ENCODE peak calls at places on chromosomes 5 and 9, in six cellular contexts. S is SK-N-SH, P is HepG2, Y is H1, I is HCT116, O is GM12878. D is an unnamed sample.

GRCh38 chr5:40619406-40619805 is 60.3 kb upstream of the PTGER4 start:
- DNase-seq in Y (no peak), S (no peak), O (no peak), P (no peak), I (no peak), D (no peak)

GRCh38 chr9:96116275-96117051 is 185.5 kb downstream of the HSD17B3 start:
- DNase-seq in Y (no peak), O (no peak), S (peak), P (peak), I (no peak), D (no peak)

GRCh38 chr5:5341531-5342292 is 80.8 kb upstream of the ICE1 start:
- DNase-seq in I (no peak), Y (no peak), O (no peak), S (no peak), P (no peak), D (no peak)

GRCh38 chr9:91494751-91495150 is 71.1 kb upstream of the NFIL3 start:
- DNase-seq in O (no peak), S (no peak), I (no peak), Y (no peak), P (no peak), D (no peak)

GRCh38 chr5:96662725-96663513 is 743 bp downstream of the CAST start:
- DNase-seq in Y (peak), S (peak), I (peak), P (peak), O (peak), D (peak)

GRCh38 chr9:77427256-77427927 is 220.7 kb downstream of the GNA14 start:
- DNase-seq in S (no peak), Y (no peak), P (no peak), I (no peak), O (no peak), D (no peak)

GRCh38 chr5:170104299-170104698 is 1.4 kb upstream of the FOXI1 start:
- DNase-seq in P (no peak), O (no peak), Y (no peak), S (no peak), I (no peak), D (no peak)

GRCh38 chr5:22572941-22573340 is 280.2 kb downstream of the CDH12 start:
- DNase-seq in I (no peak), P (no peak), O (no peak), Y (no peak), S (no peak), D (no peak)

GRCh38 chr5:109844148-109844547 is 154.4 kb downstream of the MAN2A1 start:
- DNase-seq in Y (no peak), S (no peak), P (no peak), I (no peak), O (no peak), D (no peak)

GRCh38 chr9:101128623-101129022 is 100.1 kb downstream of the PLPPR1 start:
- DNase-seq in P (no peak), O (no peak), I (no peak), Y (no peak), S (no peak), D (no peak)

GRCh38 chr5:174337276-174338203 is 292.0 kb downstream of the NSG2 start:
- DNase-seq in P (peak), S (peak), Y (no peak), O (no peak), I (no peak), D (no peak)

GRCh38 chr5:169742773-169743296 is 105.8 kb downstream of the DOCK2 start:
- DNase-seq in Y (no peak), P (no peak), O (no peak), I (no peak), S (no peak), D (peak)

GRCh38 chr5:21810737-21811316 is 1042.3 kb downstream of the CDH12 start:
- DNase-seq in P (peak), I (no peak), O (no peak), S (no peak), Y (no peak), D (no peak)

GRCh38 chr5:126394211-126394828 is 28.9 kb upstream of the GRAMD2B start:
- DNase-seq in Y (no peak), I (no peak), O (no peak), S (no peak), P (no peak), D (no peak)

GRCh38 chr5:179605026-179605833 is 18.2 kb downstream of the HNRNPH1 start:
- DNase-seq in Y (no peak), S (no peak), P (no peak), I (no peak), O (no peak), D (no peak)

GRCh38 chr5:1028481-1029269 is 20.1 kb downstream of the NKD2 start:
- DNase-seq in O (no peak), I (no peak), Y (no peak), P (no peak), S (peak), D (no peak)

GRCh38 chr5:139646912-139647391 is 1.2 kb upstream of the CXXC5 start:
- DNase-seq in P (no peak), Y (no peak), I (no peak), O (no peak), S (peak), D (no peak)

GRCh38 chr9:71895955-71896354 is 15.0 kb downstream of the ABHD17B start:
- DNase-seq in O (no peak), S (no peak), Y (no peak), P (no peak), I (no peak), D (no peak)

GRCh38 chr5:426392-426976 is 16.5 kb upstream of the EXOC3 start:
- DNase-seq in I (no peak), O (no peak), Y (no peak), S (no peak), P (no peak), D (no peak)

GRCh38 chr5:176667637-176668036 is 20.4 kb downstream of the TSPAN17 start:
- DNase-seq in Y (no peak), S (no peak), I (no peak), P (no peak), O (no peak), D (no peak)

GRCh38 chr9:32550046-32550608 is 2.0 kb upstream of the SMIM27 start:
- DNase-seq in P (no peak), S (peak), I (no peak), Y (no peak), O (no peak), D (peak)

GRCh38 chr9:15227491-15227890 is 79.5 kb downstream of the TTC39B start:
- DNase-seq in S (no peak), I (no peak), O (no peak), P (no peak), Y (no peak), D (no peak)

GRCh38 chr5:127647361-127647958 is 1.4 kb upstream of the CTXN3 start:
- DNase-seq in I (no peak), O (no peak), P (no peak), Y (no peak), S (no peak), D (no peak)

GRCh38 chr9:130866474-130866965 is 30.1 kb downstream of the QRFP start:
- DNase-seq in P (peak), O (peak), Y (peak), S (peak), I (peak), D (peak)

GRCh38 chr9:86304236-86304730 is 21.9 kb upstream of the ISCA1 start:
- DNase-seq in I (no peak), Y (no peak), S (no peak), P (no peak), O (no peak), D (no peak)

DNA sequence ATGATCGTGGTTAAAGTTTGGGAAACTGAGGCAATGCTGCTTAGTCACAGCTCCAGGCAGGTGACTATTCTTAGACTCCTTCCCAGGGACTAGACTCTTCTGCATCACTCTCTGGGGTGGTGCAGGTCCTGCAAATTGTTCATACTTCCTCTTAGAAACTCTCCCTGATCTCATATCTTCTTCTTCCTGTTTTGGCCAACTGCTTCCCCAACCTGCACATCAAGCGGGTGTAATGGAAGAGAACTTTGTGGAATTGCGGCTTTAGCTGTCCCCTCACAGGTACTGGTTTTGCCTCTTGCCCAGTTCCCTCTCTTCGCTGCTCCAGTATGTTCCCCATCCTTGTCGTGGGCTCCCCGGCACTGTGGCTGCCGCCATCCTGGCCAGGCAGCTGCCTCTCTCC is 111.5 kb upstream of the CTSL start:
- DNase-seq in O (no peak), P (no peak), Y (no peak), S (no peak), I (no peak), D (no peak)
- TF ChIP-seq JUND in O (no peak), P (no peak), Y (no peak), S (no peak), I (no peak), D (no peak)

GRCh38 chr5:4019841-4020240 is 424.2 kb downstream of the IRX1 start:
- DNase-seq in P (no peak), I (no peak), Y (no peak), O (no peak), S (no peak), D (no peak)
- TF ChIP-seq JUND in P (no peak), I (no peak), Y (no peak), O (no peak), S (no peak), D (no peak)

GRCh38 chr5:122172207-122172606 is 42.9 kb downstream of the ZNF474 start:
- DNase-seq in O (no peak), Y (no peak), I (no peak), S (no peak), P (no peak), D (no peak)
- TF ChIP-seq JUND in O (no peak), Y (no peak), I (no peak), S (no peak), P (no peak), D (no peak)

DNA sequence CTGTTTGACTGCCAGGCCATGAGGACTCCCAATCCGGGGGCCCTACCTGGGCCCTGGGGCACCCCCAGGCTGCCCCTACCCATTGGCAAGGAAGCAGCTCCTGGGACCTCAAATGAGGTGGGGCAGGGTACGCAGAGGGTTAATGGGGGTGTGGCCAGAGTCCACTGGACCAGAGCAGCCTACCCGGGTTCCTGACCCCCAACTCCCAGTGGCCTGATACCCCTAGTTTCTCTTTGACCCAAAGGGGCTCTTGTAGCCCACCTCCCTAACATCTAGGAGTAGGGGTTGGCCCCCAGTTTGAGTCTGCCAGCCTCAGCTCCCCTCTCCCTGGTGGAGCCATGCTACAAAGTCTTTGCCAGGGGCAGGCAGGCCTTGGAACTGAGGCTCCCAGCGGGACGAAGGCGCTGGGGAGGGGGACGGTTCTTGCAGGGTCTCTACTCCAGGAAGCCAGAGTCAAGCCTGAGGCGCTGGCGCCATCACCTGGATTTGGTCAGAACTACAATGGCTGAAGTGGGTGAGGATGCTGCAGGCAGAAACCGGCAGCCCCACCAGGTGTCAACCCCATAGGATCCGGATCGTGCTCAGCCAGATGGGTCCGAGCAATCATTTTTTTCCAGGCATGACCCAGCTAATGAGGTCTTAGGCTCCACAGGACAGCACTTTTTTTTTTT is 8.4 kb upstream of the CERCAM start:
- DNase-seq in O (no peak), P (peak), S (peak), Y (peak), I (no peak), D (peak)
- TF ChIP-seq JUND in O (no peak), P (no peak), S (no peak), Y (no peak), I (no peak), D (no peak)